ENCODE peak calls at places on chromosomes 6 and 20, in eight cellular contexts. V is prostate gland, F is spleen, Z is suprapubic skin, O is IMR-90, W is body of pancreas, P is heart left ventricle, K is esophagus squamous epithelium. C is an unnamed sample.

GRCh38 chr20:25149986-25150385 is 45.5 kb upstream of the ENTPD6 start:
- DNase-seq in O (no peak), Z (no peak), W (no peak), K (no peak), P (no peak), V (no peak), F (no peak), C (no peak)

GRCh38 chr6:44642870-44643522 is 255.5 kb downstream of the CDC5L start:
- DNase-seq in O (peak; percentile 18), W (no peak), Z (no peak), K (no peak), P (no peak), V (no peak), F (no peak), C (no peak)

GRCh38 chr20:33909331-33909921 is 84.3 kb upstream of the RALY start:
- DNase-seq in Z (no peak), F (no peak), O (peak; percentile 96), W (peak; percentile 25), K (no peak), V (no peak), P (no peak), C (no peak)

GRCh38 chr6:84575264-84575663 is 189.1 kb downstream of the TBX18 start:
- DNase-seq in K (no peak), O (no peak), P (no peak), F (no peak), Z (no peak), W (no peak), V (no peak), C (no peak)

GRCh38 chr6:29989211-29989610 is 46.9 kb downstream of the HLA-A start:
- DNase-seq in K (no peak), W (no peak), V (no peak), F (no peak), P (no peak), Z (no peak), O (no peak), C (no peak)

GRCh38 chr6:134938896-134939295 is 11.0 kb downstream of the ALDH8A1 start:
- DNase-seq in F (no peak), P (no peak), V (no peak), Z (no peak), O (peak; percentile 72), K (no peak), W (no peak), C (no peak)

GRCh38 chr6:161418458-161418945 is 144.6 kb upstream of the AGPAT4 start:
- DNase-seq in Z (no peak), O (peak; percentile 85), P (no peak), F (no peak), K (no peak), W (peak; percentile 71), V (peak; percentile 72), C (no peak)

GRCh38 chr20:19874328-19874727 is 116.3 kb downstream of the RIN2 start:
- DNase-seq in K (no peak), W (no peak), V (no peak), Z (no peak), O (no peak), F (no peak), P (no peak), C (no peak)

GRCh38 chr20:64063389-64064144 is 569 bp downstream of the TCEA2 start:
- DNase-seq in P (no peak), K (no peak), O (no peak), F (no peak), V (no peak), W (no peak), Z (no peak), C (no peak)

GRCh38 chr20:49669601-49670189 is 44.0 kb downstream of the B4GALT5 start:
- DNase-seq in K (no peak), O (no peak), Z (no peak), W (no peak), V (no peak), P (no peak), F (no peak), C (no peak)

GRCh38 chr20:22371843-22372242 is 212.5 kb downstream of the FOXA2 start:
- DNase-seq in W (no peak), P (no peak), Z (no peak), O (no peak), F (no peak), V (no peak), K (no peak), C (no peak)

GRCh38 chr6:170228581-170229310 is 62.1 kb downstream of the DLL1 start:
- DNase-seq in P (peak; percentile 7), F (peak; percentile 60), K (no peak), Z (no peak), V (no peak), O (no peak), W (peak; percentile 8), C (no peak)

GRCh38 chr6:39102024-39102820 is 12.8 kb downstream of the SAYSD1 start:
- DNase-seq in F (no peak), Z (no peak), O (peak; percentile 84), K (no peak), V (no peak), P (no peak), W (peak; percentile 57), C (peak; percentile 57)
- TF ChIP-seq CTCF in F (no peak), Z (no peak), O (peak; percentile 49), K (no peak), V (no peak), P (no peak), W (peak; percentile 54), C (peak; percentile 52)

DNA sequence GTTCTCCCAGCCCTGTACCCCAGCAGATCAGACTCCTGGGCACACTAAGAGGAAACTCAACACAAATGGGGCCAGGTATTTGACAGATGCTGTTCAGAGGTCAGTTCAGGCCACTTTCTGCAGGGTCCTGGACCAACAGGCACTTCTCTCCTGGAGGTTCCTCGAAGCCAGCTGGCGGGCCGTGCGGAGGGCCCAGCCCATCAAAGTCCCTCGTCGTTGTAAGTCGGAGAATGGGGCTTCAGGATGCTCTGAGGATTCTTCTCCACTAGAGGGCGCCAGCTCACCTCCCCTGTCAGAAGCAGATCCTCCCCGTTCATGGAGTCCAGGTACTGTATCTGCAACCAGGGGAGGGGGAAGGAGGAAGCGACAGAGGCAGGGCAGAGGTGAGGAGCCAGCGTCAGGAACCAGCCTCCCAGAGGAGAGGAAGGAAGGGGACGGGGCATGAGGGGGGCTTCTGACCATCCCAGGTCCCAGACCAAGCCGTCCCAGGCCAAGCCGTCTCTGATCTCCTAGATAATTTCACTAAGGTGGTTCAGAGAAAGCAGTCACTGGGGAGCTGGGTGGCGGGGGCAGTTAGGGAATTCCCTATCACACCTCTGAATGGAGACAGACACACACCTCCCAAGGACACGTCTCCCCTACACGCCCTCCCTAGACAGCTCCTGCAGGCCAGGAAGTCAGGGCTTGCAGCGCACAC is 11.7 kb upstream of the FAM83C start:
- DNase-seq in W (peak; percentile 82), V (peak; percentile 86), P (peak; percentile 78), F (peak; percentile 89), O (peak; percentile 92), K (peak; percentile 26), Z (no peak), C (peak; percentile 96)
- H3K4me1 ChIP-seq in W (peaks cover 24% of the 10 kb centered on the region), V (peaks cover 13% of the 10 kb centered on the region), P (peaks cover 31% of the 10 kb centered on the region), F (peaks cover 7% of the 10 kb centered on the region), O (peaks cover 59% of the 10 kb centered on the region), K (peaks cover 50% of the 10 kb centered on the region), Z (peaks cover 56% of the 10 kb centered on the region), C (peaks cover 63% of the 10 kb centered on the region)

DNA sequence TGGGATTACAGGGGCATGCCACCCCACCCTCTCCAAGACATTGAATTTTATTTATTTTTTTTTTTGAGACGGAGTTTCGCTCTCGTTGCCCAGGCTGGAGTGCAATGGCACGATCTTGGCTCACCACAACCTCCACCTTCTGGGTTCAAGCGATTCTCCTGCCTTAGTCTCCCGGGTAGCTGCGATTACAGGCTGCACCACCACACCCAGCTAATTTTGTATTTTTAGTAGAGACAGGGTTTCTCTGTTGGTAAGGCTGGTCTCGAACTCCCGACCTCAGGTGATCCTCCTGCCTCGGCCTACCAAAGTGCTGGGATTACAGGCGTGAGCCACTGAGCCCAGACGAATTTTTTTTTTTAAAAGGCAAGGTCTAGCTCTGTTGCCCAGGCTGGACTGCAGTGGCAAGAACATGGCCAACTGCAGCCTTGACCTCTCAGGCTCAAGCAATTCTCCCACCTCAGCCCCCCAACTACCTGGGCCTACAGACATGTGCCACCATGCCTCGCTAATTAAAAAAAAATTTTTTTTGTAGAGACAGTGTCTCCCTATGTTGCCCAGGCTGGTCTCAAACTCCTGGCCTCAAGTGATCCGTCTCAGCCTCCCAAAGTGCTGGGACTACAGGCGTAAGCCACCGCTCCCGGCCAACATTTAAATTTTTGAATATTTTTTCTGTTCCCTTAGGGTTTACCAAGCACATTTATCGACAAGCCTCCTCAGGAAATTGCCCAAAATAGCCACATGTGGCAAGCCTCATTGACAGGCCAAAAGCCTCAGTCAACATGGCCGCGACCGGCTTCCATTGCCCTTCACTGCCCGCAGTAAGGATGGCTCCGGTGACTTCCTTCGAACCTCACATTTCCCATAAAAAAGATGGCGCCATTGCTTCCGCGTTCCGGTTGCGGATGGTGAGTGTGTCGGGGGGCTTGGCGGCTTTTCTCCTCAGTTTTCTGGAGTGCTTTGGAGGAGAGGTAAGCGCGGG is at the start of gene SHLD1:
- DNase-seq in K (peak; percentile 13), P (peak; percentile 91), Z (peak; percentile 93), O (peak; percentile 88), F (peak; percentile 94), V (peak; percentile 78), W (peak; percentile 83), C (peak; percentile 94)
- TF ChIP-seq POLR2A in K (no peak), P (no peak), Z (no peak), O (peak; percentile 56), F (no peak), V (no peak), W (peak; percentile 6), C (no peak)

GRCh38 chr6:53152576-53152975 is 3.9 kb upstream of the GCM1 start:
- DNase-seq in W (no peak), F (no peak), K (no peak), P (no peak), O (no peak), V (no peak), Z (no peak), C (no peak)

GRCh38 chr6:53154071-53154470 is 5.4 kb upstream of the GCM1 start:
- DNase-seq in W (no peak), F (no peak), P (no peak), O (no peak), K (no peak), Z (no peak), V (no peak), C (no peak)

GRCh38 chr6:53154794-53155193 is 6.2 kb upstream of the GCM1 start:
- DNase-seq in W (no peak), F (no peak), O (no peak), Z (no peak), V (no peak), P (no peak), K (no peak), C (no peak)

GRCh38 chr6:53148684-53149083 is at the start of gene GCM1:
- DNase-seq in V (no peak), K (no peak), P (no peak), F (no peak), Z (no peak), W (no peak), O (no peak), C (peak; percentile 62)

GRCh38 chr6:53151676-53152075 is 3.0 kb upstream of the GCM1 start:
- DNase-seq in Z (no peak), W (no peak), V (no peak), K (no peak), F (no peak), P (no peak), O (no peak), C (no peak)
- TF ChIP-seq CTCF in Z (no peak), W (no peak), V (no peak), K (no peak), F (no peak), P (no peak), O (peak; percentile 11), C (no peak)

GRCh38 chr6:18414102-18414501 is 27.0 kb downstream of the RNF144B start:
- DNase-seq in W (no peak), P (no peak), Z (no peak), F (no peak), O (no peak), V (no peak), K (no peak), C (no peak)
- H3K4me1 ChIP-seq in W (peaks cover 9% of the 10 kb centered on the region), P (peaks cover 2% of the 10 kb centered on the region), Z (peaks cover 5% of the 10 kb centered on the region), F (peaks cover 12% of the 10 kb centered on the region), O (peaks cover 1% of the 10 kb centered on the region), V (no peaks in the 10 kb centered on the region), K (no peaks in the 10 kb centered on the region), C (peaks cover 25% of the 10 kb centered on the region)

C was measured in esophagus muscularis mucosa.